ENCODE peak calls at places on chromosomes 12 and 14, in five cellular contexts. One of them, this sample, is unnamed.

GRCh38 chr14:21049263-21049662 is 7.1 kb downstream of the RNASE7 start:
- DNase-seq in activated CD4-positive, alpha-beta memory T cell treated with anti-CD3 and anti-CD28 coated beads, Interleukin-2, amount 10 ng/mL, durations not matched to agents 7 days and 5 days: no peak
- DNase-seq in frontal cortex: no peak
- DNase-seq in H9: no peak
- DNase-seq in GM23248: peak; percentile 86
- DNase-seq in this sample: no peak

GRCh38 chr14:68789002-68789797 is 3.7 kb downstream of the ZFP36L1 start:
- DNase-seq in frontal cortex: peak; percentile 79
- DNase-seq in GM23248: peak; percentile 88
- DNase-seq in activated CD4-positive, alpha-beta memory T cell treated with anti-CD3 and anti-CD28 coated beads, Interleukin-2, amount 10 ng/mL, durations not matched to agents 7 days and 5 days: peak; percentile 91
- DNase-seq in H9: peak; percentile 84
- DNase-seq in this sample: peak; percentile 69

GRCh38 chr12:65853489-65854157 is 29.3 kb downstream of the HMGA2 start:
- DNase-seq in frontal cortex: no peak
- DNase-seq in GM23248: peak; percentile 89
- DNase-seq in activated CD4-positive, alpha-beta memory T cell treated with anti-CD3 and anti-CD28 coated beads, Interleukin-2, amount 10 ng/mL, durations not matched to agents 7 days and 5 days: no peak
- DNase-seq in H9: no peak
- DNase-seq in this sample: no peak

GRCh38 chr12:112018571-112019237 is 5.5 kb downstream of the ERP29 start:
- DNase-seq in GM23248: peak; percentile 85
- DNase-seq in frontal cortex: no peak
- DNase-seq in activated CD4-positive, alpha-beta memory T cell treated with anti-CD3 and anti-CD28 coated beads, Interleukin-2, amount 10 ng/mL, durations not matched to agents 7 days and 5 days: no peak
- DNase-seq in H9: no peak
- DNase-seq in this sample: no peak

GRCh38 chr14:35336171-35337073 is 44.2 kb downstream of the PSMA6 start:
- DNase-seq in activated CD4-positive, alpha-beta memory T cell treated with anti-CD3 and anti-CD28 coated beads, Interleukin-2, amount 10 ng/mL, durations not matched to agents 7 days and 5 days: no peak
- DNase-seq in GM23248: no peak
- DNase-seq in H9: peak; percentile 84
- DNase-seq in frontal cortex: peak; percentile 62
- DNase-seq in this sample: no peak

GRCh38 chr14:65880507-65880906 is 468.0 kb downstream of the FUT8 start:
- DNase-seq in frontal cortex: no peak
- DNase-seq in GM23248: peak; percentile 81
- DNase-seq in activated CD4-positive, alpha-beta memory T cell treated with anti-CD3 and anti-CD28 coated beads, Interleukin-2, amount 10 ng/mL, durations not matched to agents 7 days and 5 days: no peak
- DNase-seq in H9: no peak
- DNase-seq in this sample: no peak

GRCh38 chr12:69059465-69060457 is 126.8 kb upstream of the CPM start:
- DNase-seq in H9: no peak
- DNase-seq in activated CD4-positive, alpha-beta memory T cell treated with anti-CD3 and anti-CD28 coated beads, Interleukin-2, amount 10 ng/mL, durations not matched to agents 7 days and 5 days: no peak
- DNase-seq in GM23248: peak; percentile 93
- DNase-seq in frontal cortex: no peak
- DNase-seq in this sample: no peak

GRCh38 chr12:99712281-99712680 is 64.7 kb downstream of the GARIN6 start:
- DNase-seq in frontal cortex: no peak
- DNase-seq in activated CD4-positive, alpha-beta memory T cell treated with anti-CD3 and anti-CD28 coated beads, Interleukin-2, amount 10 ng/mL, durations not matched to agents 7 days and 5 days: no peak
- DNase-seq in H9: no peak
- DNase-seq in GM23248: no peak
- DNase-seq in this sample: no peak

GRCh38 chr12:55816876-55817351 is 610 bp downstream of the SARNP start:
- DNase-seq in activated CD4-positive, alpha-beta memory T cell treated with anti-CD3 and anti-CD28 coated beads, Interleukin-2, amount 10 ng/mL, durations not matched to agents 7 days and 5 days: no peak
- DNase-seq in H9: no peak
- DNase-seq in frontal cortex: no peak
- DNase-seq in GM23248: peak; percentile 69
- DNase-seq in this sample: no peak

GRCh38 chr12:97643961-97644360 is 181.4 kb downstream of the RMST start:
- DNase-seq in H9: no peak
- DNase-seq in activated CD4-positive, alpha-beta memory T cell treated with anti-CD3 and anti-CD28 coated beads, Interleukin-2, amount 10 ng/mL, durations not matched to agents 7 days and 5 days: no peak
- DNase-seq in GM23248: no peak
- DNase-seq in frontal cortex: no peak
- DNase-seq in this sample: no peak

GRCh38 chr12:49868952-49869815 is 26.3 kb upstream of the BCDIN3D start:
- DNase-seq in activated CD4-positive, alpha-beta memory T cell treated with anti-CD3 and anti-CD28 coated beads, Interleukin-2, amount 10 ng/mL, durations not matched to agents 7 days and 5 days: no peak
- DNase-seq in H9: peak; percentile 28
- DNase-seq in GM23248: peak; percentile 69
- DNase-seq in frontal cortex: peak; percentile 65
- DNase-seq in this sample: no peak

GRCh38 chr14:30045720-30046119 is 118.1 kb upstream of the PRKD1 start:
- DNase-seq in frontal cortex: no peak
- DNase-seq in activated CD4-positive, alpha-beta memory T cell treated with anti-CD3 and anti-CD28 coated beads, Interleukin-2, amount 10 ng/mL, durations not matched to agents 7 days and 5 days: no peak
- DNase-seq in GM23248: no peak
- DNase-seq in H9: no peak
- DNase-seq in this sample: no peak

GRCh38 chr12:15212877-15213276 is 8.3 kb downstream of the RERG start:
- DNase-seq in activated CD4-positive, alpha-beta memory T cell treated with anti-CD3 and anti-CD28 coated beads, Interleukin-2, amount 10 ng/mL, durations not matched to agents 7 days and 5 days: no peak
- DNase-seq in frontal cortex: no peak
- DNase-seq in GM23248: no peak
- DNase-seq in H9: no peak
- DNase-seq in this sample: peak; percentile 3

GRCh38 chr12:95102916-95103671 is 29.7 kb upstream of the NR2C1 start:
- DNase-seq in GM23248: peak; percentile 62
- DNase-seq in H9: no peak
- DNase-seq in activated CD4-positive, alpha-beta memory T cell treated with anti-CD3 and anti-CD28 coated beads, Interleukin-2, amount 10 ng/mL, durations not matched to agents 7 days and 5 days: peak; percentile 65
- DNase-seq in frontal cortex: no peak
- DNase-seq in this sample: peak; percentile 71

GRCh38 chr14:23160924-23161522 is 22.4 kb downstream of the SLC7A8 start:
- DNase-seq in GM23248: peak; percentile 93
- DNase-seq in H9: peak; percentile 80
- DNase-seq in frontal cortex: peak; percentile 47
- DNase-seq in activated CD4-positive, alpha-beta memory T cell treated with anti-CD3 and anti-CD28 coated beads, Interleukin-2, amount 10 ng/mL, durations not matched to agents 7 days and 5 days: no peak
- DNase-seq in this sample: no peak

GRCh38 chr12:7142057-7142644 is 12.0 kb downstream of the CLSTN3 start:
- DNase-seq in GM23248: peak; percentile 75
- DNase-seq in activated CD4-positive, alpha-beta memory T cell treated with anti-CD3 and anti-CD28 coated beads, Interleukin-2, amount 10 ng/mL, durations not matched to agents 7 days and 5 days: peak; percentile 63
- DNase-seq in H9: peak; percentile 81
- DNase-seq in frontal cortex: no peak
- DNase-seq in this sample: peak; percentile 18

GRCh38 chr14:44901696-44902095 is 60.1 kb downstream of the KLHL28 start:
- DNase-seq in H9: no peak
- DNase-seq in frontal cortex: no peak
- DNase-seq in GM23248: no peak
- DNase-seq in activated CD4-positive, alpha-beta memory T cell treated with anti-CD3 and anti-CD28 coated beads, Interleukin-2, amount 10 ng/mL, durations not matched to agents 7 days and 5 days: no peak
- DNase-seq in this sample: no peak

GRCh38 chr14:68682166-68683103 is 110.4 kb downstream of the ZFP36L1 start:
- DNase-seq in frontal cortex: no peak
- DNase-seq in H9: no peak
- DNase-seq in GM23248: peak; percentile 96
- DNase-seq in activated CD4-positive, alpha-beta memory T cell treated with anti-CD3 and anti-CD28 coated beads, Interleukin-2, amount 10 ng/mL, durations not matched to agents 7 days and 5 days: peak; percentile 57
- DNase-seq in this sample: no peak

GRCh38 chr12:132761032-132761910 is at the start of gene ANKLE2:
- DNase-seq in frontal cortex: peak; percentile 77
- DNase-seq in H9: no peak
- DNase-seq in GM23248: peak; percentile 83
- DNase-seq in activated CD4-positive, alpha-beta memory T cell treated with anti-CD3 and anti-CD28 coated beads, Interleukin-2, amount 10 ng/mL, durations not matched to agents 7 days and 5 days: peak; percentile 84
- DNase-seq in this sample: no peak

GRCh38 chr12:24860546-24860945 is 88.4 kb downstream of the BCAT1 start:
- DNase-seq in activated CD4-positive, alpha-beta memory T cell treated with anti-CD3 and anti-CD28 coated beads, Interleukin-2, amount 10 ng/mL, durations not matched to agents 7 days and 5 days: no peak
- DNase-seq in H9: no peak
- DNase-seq in GM23248: no peak
- DNase-seq in frontal cortex: no peak
- DNase-seq in this sample: no peak

GRCh38 chr14:42110167-42110566 is 503.5 kb downstream of the LRFN5 start:
- DNase-seq in frontal cortex: no peak
- DNase-seq in activated CD4-positive, alpha-beta memory T cell treated with anti-CD3 and anti-CD28 coated beads, Interleukin-2, amount 10 ng/mL, durations not matched to agents 7 days and 5 days: no peak
- DNase-seq in H9: peak; percentile 39
- DNase-seq in GM23248: peak; percentile 82
- DNase-seq in this sample: peak; percentile 73

GRCh38 chr12:114397978-114398881 is 7.7 kb downstream of the TBX5 start:
- DNase-seq in activated CD4-positive, alpha-beta memory T cell treated with anti-CD3 and anti-CD28 coated beads, Interleukin-2, amount 10 ng/mL, durations not matched to agents 7 days and 5 days: no peak
- DNase-seq in frontal cortex: no peak
- DNase-seq in H9: peak; percentile 62
- DNase-seq in GM23248: no peak
- DNase-seq in this sample: no peak

GRCh38 chr12:4009979-4010704 is 136.9 kb upstream of the PARP11 start:
- DNase-seq in activated CD4-positive, alpha-beta memory T cell treated with anti-CD3 and anti-CD28 coated beads, Interleukin-2, amount 10 ng/mL, durations not matched to agents 7 days and 5 days: no peak
- DNase-seq in GM23248: no peak
- DNase-seq in H9: no peak
- DNase-seq in frontal cortex: no peak
- DNase-seq in this sample: no peak

GRCh38 chr14:50353126-50353525 is 41.0 kb downstream of the DMAC2L start:
- DNase-seq in GM23248: peak; percentile 67
- DNase-seq in frontal cortex: no peak
- DNase-seq in activated CD4-positive, alpha-beta memory T cell treated with anti-CD3 and anti-CD28 coated beads, Interleukin-2, amount 10 ng/mL, durations not matched to agents 7 days and 5 days: no peak
- DNase-seq in H9: no peak
- DNase-seq in this sample: no peak

GRCh38 chr14:97456958-97457357 is 659.8 kb downstream of the VRK1 start:
- DNase-seq in frontal cortex: no peak
- DNase-seq in GM23248: no peak
- DNase-seq in H9: no peak
- DNase-seq in activated CD4-positive, alpha-beta memory T cell treated with anti-CD3 and anti-CD28 coated beads, Interleukin-2, amount 10 ng/mL, durations not matched to agents 7 days and 5 days: peak; percentile 79
- DNase-seq in this sample: no peak

GRCh38 chr12:114479831-114480230 is 73.9 kb upstream of the TBX5 start:
- DNase-seq in frontal cortex: no peak
- DNase-seq in GM23248: peak; percentile 55
- DNase-seq in H9: peak; percentile 72
- DNase-seq in activated CD4-positive, alpha-beta memory T cell treated with anti-CD3 and anti-CD28 coated beads, Interleukin-2, amount 10 ng/mL, durations not matched to agents 7 days and 5 days: no peak
- DNase-seq in this sample: no peak

GRCh38 chr14:72686101-72686500 is 207.8 kb downstream of the DPF3 start:
- DNase-seq in GM23248: no peak
- DNase-seq in frontal cortex: no peak
- DNase-seq in activated CD4-positive, alpha-beta memory T cell treated with anti-CD3 and anti-CD28 coated beads, Interleukin-2, amount 10 ng/mL, durations not matched to agents 7 days and 5 days: no peak
- DNase-seq in H9: no peak
- DNase-seq in this sample: no peak

GRCh38 chr12:95701722-95702418 is 88.7 kb downstream of the NTN4 start:
- DNase-seq in H9: no peak
- DNase-seq in activated CD4-positive, alpha-beta memory T cell treated with anti-CD3 and anti-CD28 coated beads, Interleukin-2, amount 10 ng/mL, durations not matched to agents 7 days and 5 days: no peak
- DNase-seq in GM23248: no peak
- DNase-seq in frontal cortex: no peak
- DNase-seq in this sample: no peak

GRCh38 chr14:24280797-24281460 is 9.5 kb upstream of the RABGGTA start:
- DNase-seq in frontal cortex: no peak
- DNase-seq in activated CD4-positive, alpha-beta memory T cell treated with anti-CD3 and anti-CD28 coated beads, Interleukin-2, amount 10 ng/mL, durations not matched to agents 7 days and 5 days: no peak
- DNase-seq in GM23248: peak; percentile 56
- DNase-seq in H9: no peak
- DNase-seq in this sample: no peak

GRCh38 chr12:49489720-49490119 is 49.1 kb upstream of the KCNH3 start:
- DNase-seq in H9: no peak
- DNase-seq in GM23248: peak; percentile 58
- DNase-seq in activated CD4-positive, alpha-beta memory T cell treated with anti-CD3 and anti-CD28 coated beads, Interleukin-2, amount 10 ng/mL, durations not matched to agents 7 days and 5 days: no peak
- DNase-seq in frontal cortex: no peak
- DNase-seq in this sample: no peak

GRCh38 chr12:94873368-94874085 is 130.0 kb downstream of the NDUFA12 start:
- DNase-seq in H9: peak; percentile 55
- DNase-seq in activated CD4-positive, alpha-beta memory T cell treated with anti-CD3 and anti-CD28 coated beads, Interleukin-2, amount 10 ng/mL, durations not matched to agents 7 days and 5 days: no peak
- DNase-seq in GM23248: peak; percentile 33
- DNase-seq in frontal cortex: peak; percentile 69
- DNase-seq in this sample: no peak

GRCh38 chr12:97801471-97802045 is 339.0 kb downstream of the RMST start:
- DNase-seq in H9: no peak
- DNase-seq in frontal cortex: no peak
- DNase-seq in GM23248: no peak
- DNase-seq in activated CD4-positive, alpha-beta memory T cell treated with anti-CD3 and anti-CD28 coated beads, Interleukin-2, amount 10 ng/mL, durations not matched to agents 7 days and 5 days: no peak
- DNase-seq in this sample: no peak

This sample was measured in NCI-H748 treated with DMSO at 0.1 percent for 48 hours.